ENCODE peak calls at places on chromosome 20, in nine cellular contexts. One of them, this sample, is unnamed.

GRCh38 chr20:17530716-17531536 is at the start of gene BFSP1:
- DNase-seq in COR-L47: peak
- DNase-seq in GM10248: peak
- DNase-seq in activated effector memory CD4-positive, alpha-beta T cell treated with anti-CD3 and anti-CD28 coated beads, Interleukin-2, amount 50 U/mL, for 16 hours: peak
- DNase-seq in HuH-7: peak
- DNase-seq in GDM1: peak
- DNase-seq in left ventricle myocardium inferior: peak
- DNase-seq in DMS 273 treated with DMSO at 0.1 percent for 48 hours: peak
- DNase-seq in cerebellar cortex: peak
- DNase-seq in this sample: no peak

GRCh38 chr20:45995213-45996097 is 13.3 kb upstream of the MMP9 start:
- DNase-seq in COR-L47: peak
- DNase-seq in HuH-7: no peak
- DNase-seq in cerebellar cortex: no peak
- DNase-seq in DMS 273 treated with DMSO at 0.1 percent for 48 hours: no peak
- DNase-seq in activated effector memory CD4-positive, alpha-beta T cell treated with anti-CD3 and anti-CD28 coated beads, Interleukin-2, amount 50 U/mL, for 16 hours: no peak
- DNase-seq in GM10248: no peak
- DNase-seq in left ventricle myocardium inferior: no peak
- DNase-seq in GDM1: no peak
- DNase-seq in this sample: no peak

GRCh38 chr20:5040345-5040744 is 39.0 kb upstream of the SLC23A2 start:
- DNase-seq in DMS 273 treated with DMSO at 0.1 percent for 48 hours: no peak
- DNase-seq in COR-L47: no peak
- DNase-seq in HuH-7: no peak
- DNase-seq in left ventricle myocardium inferior: no peak
- DNase-seq in activated effector memory CD4-positive, alpha-beta T cell treated with anti-CD3 and anti-CD28 coated beads, Interleukin-2, amount 50 U/mL, for 16 hours: no peak
- DNase-seq in cerebellar cortex: no peak
- DNase-seq in GM10248: no peak
- DNase-seq in GDM1: no peak
- DNase-seq in this sample: no peak

GRCh38 chr20:6886065-6886729 is 118.7 kb downstream of the BMP2 start:
- DNase-seq in GM10248: no peak
- DNase-seq in left ventricle myocardium inferior: no peak
- DNase-seq in activated effector memory CD4-positive, alpha-beta T cell treated with anti-CD3 and anti-CD28 coated beads, Interleukin-2, amount 50 U/mL, for 16 hours: no peak
- DNase-seq in COR-L47: peak
- DNase-seq in HuH-7: no peak
- DNase-seq in cerebellar cortex: no peak
- DNase-seq in GDM1: no peak
- DNase-seq in DMS 273 treated with DMSO at 0.1 percent for 48 hours: no peak
- DNase-seq in this sample: no peak

GRCh38 chr20:47985092-47985850 is 200.0 kb upstream of the SULF2 start:
- DNase-seq in HuH-7: no peak
- DNase-seq in activated effector memory CD4-positive, alpha-beta T cell treated with anti-CD3 and anti-CD28 coated beads, Interleukin-2, amount 50 U/mL, for 16 hours: no peak
- DNase-seq in GDM1: no peak
- DNase-seq in GM10248: no peak
- DNase-seq in COR-L47: no peak
- DNase-seq in DMS 273 treated with DMSO at 0.1 percent for 48 hours: no peak
- DNase-seq in cerebellar cortex: peak
- DNase-seq in left ventricle myocardium inferior: no peak
- DNase-seq in this sample: no peak

GRCh38 chr20:45822863-45823262 is 4.2 kb downstream of the TNNC2 start:
- DNase-seq in left ventricle myocardium inferior: no peak
- DNase-seq in DMS 273 treated with DMSO at 0.1 percent for 48 hours: peak
- DNase-seq in COR-L47: no peak
- DNase-seq in cerebellar cortex: no peak
- DNase-seq in GDM1: no peak
- DNase-seq in HuH-7: no peak
- DNase-seq in activated effector memory CD4-positive, alpha-beta T cell treated with anti-CD3 and anti-CD28 coated beads, Interleukin-2, amount 50 U/mL, for 16 hours: no peak
- DNase-seq in GM10248: no peak
- DNase-seq in this sample: no peak

GRCh38 chr20:62232194-62232593 is 6.1 kb upstream of the OSBPL2 start:
- DNase-seq in COR-L47: no peak
- DNase-seq in left ventricle myocardium inferior: no peak
- DNase-seq in HuH-7: no peak
- DNase-seq in GM10248: no peak
- DNase-seq in GDM1: no peak
- DNase-seq in cerebellar cortex: no peak
- DNase-seq in activated effector memory CD4-positive, alpha-beta T cell treated with anti-CD3 and anti-CD28 coated beads, Interleukin-2, amount 50 U/mL, for 16 hours: no peak
- DNase-seq in DMS 273 treated with DMSO at 0.1 percent for 48 hours: no peak
- DNase-seq in this sample: no peak

GRCh38 chr20:46210672-46211330 is 92.7 kb downstream of the CD40 start:
- DNase-seq in HuH-7: no peak
- DNase-seq in COR-L47: no peak
- DNase-seq in left ventricle myocardium inferior: no peak
- DNase-seq in DMS 273 treated with DMSO at 0.1 percent for 48 hours: no peak
- DNase-seq in activated effector memory CD4-positive, alpha-beta T cell treated with anti-CD3 and anti-CD28 coated beads, Interleukin-2, amount 50 U/mL, for 16 hours: no peak
- DNase-seq in GM10248: no peak
- DNase-seq in GDM1: no peak
- DNase-seq in cerebellar cortex: no peak
- DNase-seq in this sample: no peak

GRCh38 chr20:13221673-13222318 is 722 bp downstream of the ISM1 start:
- DNase-seq in GM10248: peak
- DNase-seq in COR-L47: peak
- DNase-seq in DMS 273 treated with DMSO at 0.1 percent for 48 hours: no peak
- DNase-seq in cerebellar cortex: peak
- DNase-seq in activated effector memory CD4-positive, alpha-beta T cell treated with anti-CD3 and anti-CD28 coated beads, Interleukin-2, amount 50 U/mL, for 16 hours: peak
- DNase-seq in HuH-7: peak
- DNase-seq in GDM1: no peak
- DNase-seq in left ventricle myocardium inferior: peak
- DNase-seq in this sample: no peak

GRCh38 chr20:62400021-62400420 is 7.1 kb downstream of the CABLES2 start:
- DNase-seq in HuH-7: no peak
- DNase-seq in cerebellar cortex: no peak
- DNase-seq in COR-L47: peak
- DNase-seq in DMS 273 treated with DMSO at 0.1 percent for 48 hours: peak
- DNase-seq in GM10248: no peak
- DNase-seq in GDM1: no peak
- DNase-seq in activated effector memory CD4-positive, alpha-beta T cell treated with anti-CD3 and anti-CD28 coated beads, Interleukin-2, amount 50 U/mL, for 16 hours: no peak
- DNase-seq in left ventricle myocardium inferior: no peak
- DNase-seq in this sample: no peak

GRCh38 chr20:37327748-37328147 is 18.2 kb upstream of the SRC start:
- DNase-seq in COR-L47: no peak
- DNase-seq in DMS 273 treated with DMSO at 0.1 percent for 48 hours: no peak
- DNase-seq in GDM1: no peak
- DNase-seq in GM10248: no peak
- DNase-seq in activated effector memory CD4-positive, alpha-beta T cell treated with anti-CD3 and anti-CD28 coated beads, Interleukin-2, amount 50 U/mL, for 16 hours: no peak
- DNase-seq in cerebellar cortex: no peak
- DNase-seq in HuH-7: no peak
- DNase-seq in left ventricle myocardium inferior: peak
- DNase-seq in this sample: no peak

GRCh38 chr20:25310921-25311728 is 63.2 kb downstream of the PYGB start:
- DNase-seq in DMS 273 treated with DMSO at 0.1 percent for 48 hours: no peak
- DNase-seq in HuH-7: no peak
- DNase-seq in activated effector memory CD4-positive, alpha-beta T cell treated with anti-CD3 and anti-CD28 coated beads, Interleukin-2, amount 50 U/mL, for 16 hours: peak
- DNase-seq in cerebellar cortex: no peak
- DNase-seq in left ventricle myocardium inferior: no peak
- DNase-seq in GDM1: no peak
- DNase-seq in COR-L47: no peak
- DNase-seq in GM10248: no peak
- DNase-seq in this sample: no peak

GRCh38 chr20:49635829-49636228 is 67.9 kb upstream of the PTGIS start:
- DNase-seq in cerebellar cortex: no peak
- DNase-seq in GDM1: no peak
- DNase-seq in COR-L47: no peak
- DNase-seq in GM10248: no peak
- DNase-seq in left ventricle myocardium inferior: no peak
- DNase-seq in HuH-7: no peak
- DNase-seq in activated effector memory CD4-positive, alpha-beta T cell treated with anti-CD3 and anti-CD28 coated beads, Interleukin-2, amount 50 U/mL, for 16 hours: no peak
- DNase-seq in DMS 273 treated with DMSO at 0.1 percent for 48 hours: no peak
- DNase-seq in this sample: no peak

GRCh38 chr20:62618622-62619529 is 23.4 kb upstream of the SLCO4A1 start:
- DNase-seq in activated effector memory CD4-positive, alpha-beta T cell treated with anti-CD3 and anti-CD28 coated beads, Interleukin-2, amount 50 U/mL, for 16 hours: peak
- DNase-seq in HuH-7: no peak
- DNase-seq in cerebellar cortex: no peak
- DNase-seq in left ventricle myocardium inferior: no peak
- DNase-seq in DMS 273 treated with DMSO at 0.1 percent for 48 hours: no peak
- DNase-seq in GM10248: peak
- DNase-seq in COR-L47: no peak
- DNase-seq in GDM1: peak
- DNase-seq in this sample: no peak

GRCh38 chr20:43665466-43666176 is 1.3 kb upstream of the MYBL2 start:
- DNase-seq in GDM1: no peak
- DNase-seq in COR-L47: no peak
- DNase-seq in GM10248: no peak
- DNase-seq in HuH-7: no peak
- DNase-seq in DMS 273 treated with DMSO at 0.1 percent for 48 hours: no peak
- DNase-seq in activated effector memory CD4-positive, alpha-beta T cell treated with anti-CD3 and anti-CD28 coated beads, Interleukin-2, amount 50 U/mL, for 16 hours: no peak
- DNase-seq in cerebellar cortex: no peak
- DNase-seq in left ventricle myocardium inferior: no peak
- DNase-seq in this sample: no peak

GRCh38 chr20:44328428-44328827 is 8.4 kb upstream of the R3HDML start:
- DNase-seq in activated effector memory CD4-positive, alpha-beta T cell treated with anti-CD3 and anti-CD28 coated beads, Interleukin-2, amount 50 U/mL, for 16 hours: no peak
- DNase-seq in left ventricle myocardium inferior: no peak
- DNase-seq in DMS 273 treated with DMSO at 0.1 percent for 48 hours: no peak
- DNase-seq in GM10248: no peak
- DNase-seq in GDM1: no peak
- DNase-seq in cerebellar cortex: no peak
- DNase-seq in HuH-7: no peak
- DNase-seq in COR-L47: no peak
- DNase-seq in this sample: no peak

GRCh38 chr20:25310268-25310920 is 62.5 kb downstream of the PYGB start:
- DNase-seq in DMS 273 treated with DMSO at 0.1 percent for 48 hours: peak
- DNase-seq in HuH-7: peak
- DNase-seq in COR-L47: peak
- DNase-seq in activated effector memory CD4-positive, alpha-beta T cell treated with anti-CD3 and anti-CD28 coated beads, Interleukin-2, amount 50 U/mL, for 16 hours: peak
- DNase-seq in cerebellar cortex: peak
- DNase-seq in GDM1: peak
- DNase-seq in GM10248: peak
- DNase-seq in left ventricle myocardium inferior: no peak
- DNase-seq in this sample: no peak

GRCh38 chr20:50828363-50829136 is 33.7 kb downstream of the BCAS4 start:
- DNase-seq in GDM1: no peak
- DNase-seq in cerebellar cortex: no peak
- DNase-seq in HuH-7: no peak
- DNase-seq in activated effector memory CD4-positive, alpha-beta T cell treated with anti-CD3 and anti-CD28 coated beads, Interleukin-2, amount 50 U/mL, for 16 hours: no peak
- DNase-seq in left ventricle myocardium inferior: no peak
- DNase-seq in DMS 273 treated with DMSO at 0.1 percent for 48 hours: no peak
- DNase-seq in GM10248: no peak
- DNase-seq in COR-L47: no peak
- DNase-seq in this sample: no peak

GRCh38 chr20:9447182-9447581 is 67.2 kb upstream of the LAMP5 start:
- DNase-seq in GM10248: no peak
- DNase-seq in DMS 273 treated with DMSO at 0.1 percent for 48 hours: no peak
- DNase-seq in activated effector memory CD4-positive, alpha-beta T cell treated with anti-CD3 and anti-CD28 coated beads, Interleukin-2, amount 50 U/mL, for 16 hours: no peak
- DNase-seq in COR-L47: no peak
- DNase-seq in cerebellar cortex: no peak
- DNase-seq in GDM1: no peak
- DNase-seq in HuH-7: no peak
- DNase-seq in left ventricle myocardium inferior: no peak
- DNase-seq in this sample: no peak

GRCh38 chr20:40630723-40631631 is 58.1 kb downstream of the MAFB start:
- DNase-seq in GM10248: no peak
- DNase-seq in left ventricle myocardium inferior: no peak
- DNase-seq in cerebellar cortex: no peak
- DNase-seq in GDM1: no peak
- DNase-seq in HuH-7: no peak
- DNase-seq in DMS 273 treated with DMSO at 0.1 percent for 48 hours: no peak
- DNase-seq in COR-L47: no peak
- DNase-seq in activated effector memory CD4-positive, alpha-beta T cell treated with anti-CD3 and anti-CD28 coated beads, Interleukin-2, amount 50 U/mL, for 16 hours: no peak
- DNase-seq in this sample: no peak

GRCh38 chr20:16580127-16580526 is 6.9 kb upstream of the KIF16B start:
- DNase-seq in COR-L47: peak
- DNase-seq in DMS 273 treated with DMSO at 0.1 percent for 48 hours: peak
- DNase-seq in left ventricle myocardium inferior: no peak
- DNase-seq in cerebellar cortex: peak
- DNase-seq in activated effector memory CD4-positive, alpha-beta T cell treated with anti-CD3 and anti-CD28 coated beads, Interleukin-2, amount 50 U/mL, for 16 hours: no peak
- DNase-seq in HuH-7: no peak
- DNase-seq in GDM1: no peak
- DNase-seq in GM10248: no peak
- DNase-seq in this sample: no peak

GRCh38 chr20:9839626-9840025 is 750 bp upstream of the PAK5 start:
- DNase-seq in DMS 273 treated with DMSO at 0.1 percent for 48 hours: no peak
- DNase-seq in cerebellar cortex: no peak
- DNase-seq in activated effector memory CD4-positive, alpha-beta T cell treated with anti-CD3 and anti-CD28 coated beads, Interleukin-2, amount 50 U/mL, for 16 hours: no peak
- DNase-seq in COR-L47: no peak
- DNase-seq in GDM1: no peak
- DNase-seq in left ventricle myocardium inferior: no peak
- DNase-seq in HuH-7: no peak
- DNase-seq in GM10248: no peak
- DNase-seq in this sample: no peak

GRCh38 chr20:44689809-44690208 is 25.4 kb upstream of the CCN5 start:
- DNase-seq in DMS 273 treated with DMSO at 0.1 percent for 48 hours: no peak
- DNase-seq in left ventricle myocardium inferior: no peak
- DNase-seq in HuH-7: no peak
- DNase-seq in COR-L47: no peak
- DNase-seq in cerebellar cortex: no peak
- DNase-seq in GDM1: no peak
- DNase-seq in activated effector memory CD4-positive, alpha-beta T cell treated with anti-CD3 and anti-CD28 coated beads, Interleukin-2, amount 50 U/mL, for 16 hours: no peak
- DNase-seq in GM10248: no peak
- DNase-seq in this sample: no peak

GRCh38 chr20:4713401-4713800 is 8.3 kb upstream of the PRND start:
- DNase-seq in HuH-7: no peak
- DNase-seq in cerebellar cortex: no peak
- DNase-seq in COR-L47: no peak
- DNase-seq in GM10248: no peak
- DNase-seq in GDM1: no peak
- DNase-seq in activated effector memory CD4-positive, alpha-beta T cell treated with anti-CD3 and anti-CD28 coated beads, Interleukin-2, amount 50 U/mL, for 16 hours: no peak
- DNase-seq in left ventricle myocardium inferior: no peak
- DNase-seq in DMS 273 treated with DMSO at 0.1 percent for 48 hours: no peak
- DNase-seq in this sample: no peak

GRCh38 chr20:41287327-41287726 is 30.2 kb downstream of the ZHX3 start:
- DNase-seq in COR-L47: no peak
- DNase-seq in GM10248: no peak
- DNase-seq in activated effector memory CD4-positive, alpha-beta T cell treated with anti-CD3 and anti-CD28 coated beads, Interleukin-2, amount 50 U/mL, for 16 hours: no peak
- DNase-seq in DMS 273 treated with DMSO at 0.1 percent for 48 hours: no peak
- DNase-seq in cerebellar cortex: no peak
- DNase-seq in left ventricle myocardium inferior: no peak
- DNase-seq in GDM1: no peak
- DNase-seq in HuH-7: no peak
- DNase-seq in this sample: no peak

GRCh38 chr20:50729925-50730764 is 1.2 kb upstream of the PARD6B start:
- DNase-seq in GDM1: no peak
- DNase-seq in COR-L47: no peak
- DNase-seq in cerebellar cortex: peak
- DNase-seq in HuH-7: no peak
- DNase-seq in activated effector memory CD4-positive, alpha-beta T cell treated with anti-CD3 and anti-CD28 coated beads, Interleukin-2, amount 50 U/mL, for 16 hours: peak
- DNase-seq in GM10248: no peak
- DNase-seq in left ventricle myocardium inferior: no peak
- DNase-seq in DMS 273 treated with DMSO at 0.1 percent for 48 hours: no peak
- DNase-seq in this sample: no peak

GRCh38 chr20:11076434-11076833 is 402.6 kb upstream of the JAG1 start:
- DNase-seq in HuH-7: no peak
- DNase-seq in GDM1: no peak
- DNase-seq in COR-L47: peak
- DNase-seq in GM10248: no peak
- DNase-seq in left ventricle myocardium inferior: no peak
- DNase-seq in activated effector memory CD4-positive, alpha-beta T cell treated with anti-CD3 and anti-CD28 coated beads, Interleukin-2, amount 50 U/mL, for 16 hours: no peak
- DNase-seq in cerebellar cortex: no peak
- DNase-seq in DMS 273 treated with DMSO at 0.1 percent for 48 hours: no peak
- DNase-seq in this sample: no peak

GRCh38 chr20:52972190-52972937 is at the start of gene TSHZ2:
- DNase-seq in activated effector memory CD4-positive, alpha-beta T cell treated with anti-CD3 and anti-CD28 coated beads, Interleukin-2, amount 50 U/mL, for 16 hours: peak
- DNase-seq in cerebellar cortex: no peak
- DNase-seq in GM10248: no peak
- DNase-seq in HuH-7: peak
- DNase-seq in GDM1: no peak
- DNase-seq in COR-L47: no peak
- DNase-seq in left ventricle myocardium inferior: peak
- DNase-seq in DMS 273 treated with DMSO at 0.1 percent for 48 hours: no peak
- DNase-seq in this sample: no peak

GRCh38 chr20:43459022-43459942 is 1.6 kb downstream of the SRSF6 start:
- DNase-seq in left ventricle myocardium inferior: no peak
- DNase-seq in cerebellar cortex: no peak
- DNase-seq in DMS 273 treated with DMSO at 0.1 percent for 48 hours: no peak
- DNase-seq in activated effector memory CD4-positive, alpha-beta T cell treated with anti-CD3 and anti-CD28 coated beads, Interleukin-2, amount 50 U/mL, for 16 hours: peak
- DNase-seq in COR-L47: no peak
- DNase-seq in HuH-7: no peak
- DNase-seq in GM10248: no peak
- DNase-seq in GDM1: no peak
- DNase-seq in this sample: no peak

GRCh38 chr20:57426831-57427230 is 35.6 kb downstream of the RBM38 start:
- DNase-seq in cerebellar cortex: no peak
- DNase-seq in left ventricle myocardium inferior: no peak
- DNase-seq in GM10248: no peak
- DNase-seq in COR-L47: no peak
- DNase-seq in DMS 273 treated with DMSO at 0.1 percent for 48 hours: no peak
- DNase-seq in activated effector memory CD4-positive, alpha-beta T cell treated with anti-CD3 and anti-CD28 coated beads, Interleukin-2, amount 50 U/mL, for 16 hours: no peak
- DNase-seq in GDM1: no peak
- DNase-seq in HuH-7: no peak
- DNase-seq in this sample: no peak

GRCh38 chr20:43761396-43762340 is 34.9 kb upstream of the GTSF1L start:
- DNase-seq in left ventricle myocardium inferior: no peak
- DNase-seq in GM10248: no peak
- DNase-seq in COR-L47: peak
- DNase-seq in GDM1: no peak
- DNase-seq in HuH-7: no peak
- DNase-seq in DMS 273 treated with DMSO at 0.1 percent for 48 hours: no peak
- DNase-seq in cerebellar cortex: no peak
- DNase-seq in activated effector memory CD4-positive, alpha-beta T cell treated with anti-CD3 and anti-CD28 coated beads, Interleukin-2, amount 50 U/mL, for 16 hours: no peak
- DNase-seq in this sample: no peak